ENCODE peak calls at places on chromosomes 5 and 9, in five cellular contexts. U, C, H, P and Y are unnamed samples.

GRCh38 chr5:15682566-15682965 is 182.6 kb downstream of the FBXL7 start:
- DNase-seq in U (no peak), C (no peak), H (no peak), P (no peak), Y (no peak)

GRCh38 chr5:97044057-97044456 is 98.4 kb downstream of the LIX1 start:
- DNase-seq in U (peak), C (peak), H (no peak), P (no peak), Y (peak)

GRCh38 chr9:114060711-114061110 is 17.4 kb downstream of the AMBP start:
- DNase-seq in U (no peak), C (no peak), H (no peak), P (no peak), Y (no peak)

GRCh38 chr9:131744715-131745201 is 4.9 kb upstream of the RAPGEF1 start:
- DNase-seq in U (no peak), C (no peak), H (no peak), P (no peak), Y (no peak)

GRCh38 chr9:18496586-18496985 is 22.6 kb downstream of the ADAMTSL1 start:
- DNase-seq in U (no peak), C (no peak), H (no peak), P (no peak), Y (no peak)

GRCh38 chr9:97315550-97315949 is 8.1 kb downstream of the CCDC180 start:
- DNase-seq in U (no peak), C (peak), H (no peak), P (no peak), Y (no peak)

GRCh38 chr5:132215329-132215728 is 12.3 kb downstream of the P4HA2 start:
- DNase-seq in U (peak), C (peak), H (peak), P (peak), Y (no peak)

GRCh38 chr5:175247146-175247545 is 196.8 kb downstream of the DRD1 start:
- DNase-seq in U (no peak), C (no peak), H (no peak), P (no peak), Y (no peak)

GRCh38 chr5:96823060-96823459 is 15.3 kb upstream of the ERAP1 start:
- DNase-seq in U (no peak), C (no peak), H (no peak), P (no peak), Y (no peak)

GRCh38 chr9:130042406-130042930 is 521 bp downstream of the FNBP1 start:
- DNase-seq in U (peak), C (no peak), H (peak), P (peak), Y (peak)

GRCh38 chr5:110088676-110089436 is 399.1 kb downstream of the MAN2A1 start:
- DNase-seq in U (no peak), C (no peak), H (no peak), P (no peak), Y (no peak)

GRCh38 chr9:93172646-93173364 is 11.1 kb upstream of the WNK2 start:
- DNase-seq in U (no peak), C (no peak), H (no peak), P (no peak), Y (no peak)

GRCh38 chr5:16550316-16550952 is 66.4 kb downstream of the RETREG1 start:
- DNase-seq in U (peak), C (peak), H (no peak), P (no peak), Y (peak)

GRCh38 chr5:112742424-112742823 is 4.7 kb downstream of the APC start:
- DNase-seq in U (no peak), C (peak), H (no peak), P (no peak), Y (no peak)

GRCh38 chr5:26948921-26949320 is 89.5 kb downstream of the CDH9 start:
- DNase-seq in U (no peak), C (no peak), H (no peak), P (no peak), Y (no peak)

GRCh38 chr5:66860199-66860975 is 264.2 kb downstream of the MAST4 start:
- DNase-seq in U (no peak), C (peak), H (no peak), P (no peak), Y (peak)